ENCODE peak calls at places on chromosomes 1 and 21, in eight cellular contexts. D is hepatocyte, B is heart right ventricle, M is WTC11, R is transverse colon, T is psoas muscle, Q is adrenal gland, G is cardiac fibroblast. J is an unnamed sample.
A peak's percentile ranks its signal among the peaks of the same experiment; 100 is the strongest.

GRCh38 chr1:110123224-110123623 is 11.0 kb downstream of the UBL4B start:
- DNase-seq in D (no peak), B (no peak), M (no peak), R (no peak), T (no peak), Q (no peak), G (no peak), J (no peak)

GRCh38 chr1:42743302-42744029 is 3.4 kb upstream of the CLDN19 start:
- DNase-seq in D (no peak), B (no peak), M (no peak), R (no peak), T (peak; percentile 27), Q (no peak), G (no peak), J (no peak)

GRCh38 chr1:110591956-110592355 is 14.2 kb downstream of the KCNA2 start:
- DNase-seq in D (no peak), B (no peak), M (no peak), R (no peak), T (no peak), Q (no peak), G (no peak), J (no peak)

GRCh38 chr1:24186993-24187790 is at the start of gene IFNLR1:
- DNase-seq in D (peak; percentile 89), B (peak; percentile 47), M (peak; percentile 80), R (peak; percentile 86), T (peak; percentile 78), Q (peak; percentile 76), G (no peak), J (peak; percentile 87)

GRCh38 chr1:83130886-83131691 is 867.8 kb downstream of the TTLL7 start:
- DNase-seq in D (no peak), B (no peak), M (no peak), R (no peak), T (no peak), Q (no peak), G (no peak), J (no peak)

GRCh38 chr1:63450416-63450815 is 72.6 kb downstream of the ITGB3BP start:
- DNase-seq in D (no peak), B (no peak), M (no peak), R (no peak), T (no peak), Q (no peak), G (no peak), J (no peak)

GRCh38 chr1:74517599-74518051 is 5.2 kb upstream of the LRRC53 start:
- DNase-seq in D (no peak), B (no peak), M (no peak), R (no peak), T (no peak), Q (no peak), G (no peak), J (no peak)

GRCh38 chr1:101101362-101101761 is 75.8 kb upstream of the DPH5 start:
- DNase-seq in D (no peak), B (no peak), M (no peak), R (no peak), T (no peak), Q (no peak), G (peak; percentile 27), J (no peak)

GRCh38 chr21:16492356-16492755 is 762.6 kb downstream of the USP25 start:
- DNase-seq in D (no peak), B (no peak), M (no peak), R (no peak), T (no peak), Q (no peak), G (no peak), J (no peak)

GRCh38 chr1:28087614-28088167 is 719 bp downstream of the EYA3 start:
- DNase-seq in D (peak; percentile 32), B (no peak), M (no peak), R (no peak), T (no peak), Q (peak; percentile 22), G (peak; percentile 25), J (no peak)
- TF ChIP-seq CTCF in D (no peak), B (peak; percentile 25), M (no peak), R (no peak), T (no peak), Q (no peak), G (peak; percentile 29), J (no peak)

GRCh38 chr1:27634982-27635362 is at the start of gene FGR:
- DNase-seq in D (no peak), B (no peak), M (no peak), R (no peak), T (no peak), Q (no peak), G (no peak), J (no peak)
- TF ChIP-seq CTCF in D (no peak), B (no peak), M (no peak), R (no peak), T (no peak), Q (no peak), G (no peak), J (no peak)

DNA sequence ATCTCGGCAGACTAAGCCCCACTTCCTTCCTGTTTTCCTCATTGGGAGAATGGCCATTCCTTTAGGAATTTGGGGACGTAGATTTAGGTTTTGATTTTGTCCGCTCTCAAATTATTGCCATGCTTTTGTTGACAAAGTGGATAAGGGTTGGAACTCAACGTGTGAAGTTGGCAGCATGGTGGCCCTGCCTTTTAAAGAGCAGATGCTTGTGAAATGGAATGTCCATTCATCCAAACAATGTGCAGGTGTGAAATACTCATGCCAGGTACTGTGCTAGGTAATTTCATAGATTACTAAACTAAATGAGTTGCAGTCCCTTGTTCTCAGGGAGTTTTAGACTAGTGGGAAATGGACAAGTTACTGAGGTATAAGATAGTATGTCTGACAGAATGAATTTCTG is 75.0 kb downstream of the SPATA46 start:
- DNase-seq in D (no peak), B (no peak), M (no peak), R (no peak), T (no peak), Q (no peak), G (no peak), J (no peak)
- TF ChIP-seq CTCF in D (no peak), B (no peak), M (no peak), R (no peak), T (no peak), Q (no peak), G (no peak), J (no peak)

DNA sequence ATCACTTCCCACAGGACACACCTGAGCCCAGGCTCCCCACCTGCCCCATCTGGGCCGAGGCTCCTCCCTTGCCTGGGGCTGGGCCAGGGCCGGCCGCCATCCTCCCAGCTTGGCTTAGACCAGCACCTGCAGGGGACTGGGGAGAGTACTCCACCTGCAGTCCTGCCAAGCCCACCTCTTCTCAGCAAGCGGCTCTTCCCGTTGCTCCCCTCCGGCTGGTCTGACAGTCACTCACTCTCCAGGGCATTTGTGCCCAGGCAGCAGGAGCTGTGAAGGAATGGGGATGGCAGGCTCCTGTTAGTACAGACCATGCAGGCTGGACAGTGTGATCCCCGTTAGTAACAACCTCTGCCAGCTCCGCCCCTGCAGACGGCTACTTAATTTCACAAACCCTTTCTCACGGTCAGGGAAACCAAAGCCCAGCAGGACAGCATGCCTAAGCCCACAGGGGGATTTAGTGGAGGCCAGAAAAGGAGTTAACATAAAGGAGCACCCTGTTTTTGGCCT is at the start of gene FYB2:
- DNase-seq in D (peak; percentile 46), B (peak; percentile 25), M (peak; percentile 76), R (peak; percentile 35), T (peak; percentile 50), Q (no peak), G (no peak), J (peak; percentile 75)
- TF ChIP-seq CTCF in D (no peak), B (no peak), M (no peak), R (no peak), T (no peak), Q (no peak), G (no peak), J (no peak)

GRCh38 chr1:160800142-160800541 is 4.2 kb downstream of the LY9 start:
- DNase-seq in D (no peak), B (no peak), M (no peak), R (no peak), T (no peak), Q (no peak), G (no peak), J (no peak)

GRCh38 chr1:160798439-160798838 is 2.5 kb downstream of the LY9 start:
- DNase-seq in D (no peak), B (no peak), M (no peak), R (no peak), T (no peak), Q (no peak), G (no peak), J (no peak)

GRCh38 chr1:160799641-160800040 is 3.7 kb downstream of the LY9 start:
- DNase-seq in D (no peak), B (no peak), M (no peak), R (no peak), T (no peak), Q (no peak), G (no peak), J (no peak)

GRCh38 chr1:160801836-160802580 is 6.0 kb downstream of the LY9 start:
- DNase-seq in D (no peak), B (no peak), M (no peak), R (no peak), T (no peak), Q (no peak), G (no peak), J (no peak)

DNA sequence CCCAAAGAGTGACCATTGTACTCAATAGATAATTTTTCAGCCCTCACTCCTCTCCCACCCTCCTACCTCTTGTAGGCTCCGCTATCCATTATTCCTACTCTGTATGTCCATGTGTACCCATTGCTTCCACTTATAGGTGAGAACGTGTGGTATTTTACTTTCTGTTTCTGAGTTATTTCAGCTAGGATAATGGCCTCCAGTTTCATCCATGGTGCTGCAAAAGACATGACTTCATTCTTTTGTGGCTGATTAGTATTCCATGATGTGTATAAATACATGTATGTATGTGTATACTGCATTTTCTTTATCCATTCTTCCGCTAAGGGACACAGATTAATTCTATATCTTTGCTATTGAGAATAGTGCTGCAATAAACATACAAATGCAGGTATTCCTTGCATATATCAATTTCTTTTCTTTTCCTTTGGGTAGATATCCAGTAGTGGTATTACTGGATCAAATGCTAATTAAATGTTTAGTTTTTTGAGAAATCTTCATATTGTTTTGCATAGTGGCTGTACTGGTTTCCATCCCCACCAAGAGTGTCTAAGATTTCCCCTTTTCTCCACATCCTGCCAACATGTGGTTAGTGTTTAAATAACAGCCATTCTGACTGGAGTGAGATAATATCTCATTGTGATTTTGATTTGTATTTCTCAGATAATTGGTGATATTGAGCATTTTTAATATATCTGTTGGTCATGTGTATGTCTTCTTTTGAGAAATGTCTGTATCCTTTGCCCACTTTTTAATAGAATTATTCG is 4.9 kb downstream of the LY9 start:
- DNase-seq in D (no peak), B (no peak), M (no peak), R (no peak), T (no peak), Q (no peak), G (no peak), J (no peak)
- TF ChIP-seq CTCF in D (no peak), B (no peak), M (no peak), R (no peak), T (no peak), Q (no peak), G (no peak), J (no peak)

GRCh38 chr1:192489046-192489445 is 86.5 kb upstream of the RGS1 start:
- DNase-seq in D (no peak), B (no peak), M (no peak), R (no peak), T (no peak), Q (no peak), G (no peak), J (no peak)
- TF ChIP-seq CTCF in D (no peak), B (no peak), M (no peak), R (no peak), T (no peak), Q (no peak), G (no peak), J (no peak)

GRCh38 chr1:99177465-99177864 is 86.8 kb upstream of the PLPPR4 start:
- DNase-seq in D (no peak), B (no peak), M (no peak), R (no peak), T (no peak), Q (no peak), G (peak; percentile 5), J (no peak)
- TF ChIP-seq CTCF in D (peak; percentile 17), B (no peak), M (no peak), R (no peak), T (no peak), Q (no peak), G (no peak), J (no peak)

J was measured in kidney.